ENCODE peak calls at places on chromosomes 16 and 17, in six cellular contexts. N is GM20000, C is nephron progenitor cell, I is AG10803, Q is kidney glomerular epithelial cell, S is C1 segment of cervical spinal cord. A is an unnamed sample.

GRCh38 chr17:50550661-50551432 is 3.9 kb downstream of the SPATA20 start:
- DNase-seq in N (no peak), Q (peak; percentile 48), I (peak; percentile 87), S (peak; percentile 34), C (peak; percentile 83), A (peak; percentile 83)

GRCh38 chr16:86709902-86710601 is 131.7 kb downstream of the FOXL1 start:
- DNase-seq in S (no peak), Q (no peak), I (no peak), C (no peak), N (no peak), A (no peak)

GRCh38 chr16:3982216-3982615 is 101.7 kb upstream of the CREBBP start:
- DNase-seq in C (no peak), N (no peak), S (no peak), I (no peak), Q (no peak), A (no peak)

GRCh38 chr17:64128787-64129514 is 993 bp downstream of the ERN1 start:
- DNase-seq in C (no peak), I (peak; percentile 53), N (no peak), S (no peak), Q (no peak), A (no peak)

GRCh38 chr17:73541561-73541981 is 102.7 kb downstream of the SDK2 start:
- DNase-seq in Q (no peak), N (no peak), I (no peak), S (no peak), C (no peak), A (no peak)

GRCh38 chr16:88084881-88085280 is 133.6 kb downstream of the BANP start:
- DNase-seq in Q (no peak), S (no peak), C (no peak), I (peak; percentile 74), N (peak; percentile 14), A (no peak)

GRCh38 chr16:53865492-53865863 is 161.5 kb downstream of the FTO start:
- DNase-seq in Q (peak; percentile 78), N (peak; percentile 22), S (no peak), I (peak; percentile 29), C (no peak), A (no peak)

GRCh38 chr16:27852116-27852515 is 211.4 kb downstream of the GSG1L start:
- DNase-seq in S (no peak), Q (no peak), I (no peak), N (no peak), C (no peak), A (no peak)

GRCh38 chr17:8382052-8382879 is 727 bp downstream of the RPL26 start:
- DNase-seq in Q (no peak), C (no peak), I (no peak), N (no peak), S (no peak), A (no peak)

GRCh38 chr17:20190605-20191004 is 181.4 kb downstream of the SPECC1 start:
- DNase-seq in I (no peak), C (no peak), Q (no peak), N (no peak), S (no peak), A (no peak)

GRCh38 chr16:22207715-22208360 is 1.8 kb downstream of the EEF2K start:
- DNase-seq in Q (no peak), I (no peak), N (no peak), S (no peak), C (no peak), A (no peak)

GRCh38 chr16:3819741-3820724 is 60.5 kb downstream of the CREBBP start:
- DNase-seq in C (no peak), S (no peak), N (no peak), I (peak; percentile 85), Q (peak; percentile 89), A (no peak)

GRCh38 chr17:34633351-34633750 is 54.0 kb downstream of the TMEM132E start:
- DNase-seq in S (no peak), C (no peak), N (no peak), I (no peak), Q (no peak), A (no peak)

GRCh38 chr17:11742891-11743290 is 144.6 kb downstream of the DNAH9 start:
- DNase-seq in N (no peak), Q (no peak), I (no peak), C (no peak), S (no peak), A (no peak)

GRCh38 chr16:71499775-71500364 is 10.7 kb upstream of the ZNF19 start:
- DNase-seq in C (peak; percentile 53), Q (peak; percentile 37), N (peak; percentile 73), S (peak; percentile 4), I (peak; percentile 61), A (peak; percentile 54)

GRCh38 chr17:74870512-74870911 is 2.3 kb downstream of the FDXR start:
- DNase-seq in Q (peak; percentile 17), I (peak; percentile 78), C (no peak), N (no peak), S (no peak), A (no peak)

GRCh38 chr16:81313731-81314602 is 795 bp upstream of the GAN start:
- DNase-seq in C (peak; percentile 24), S (no peak), N (no peak), I (peak; percentile 53), Q (no peak), A (no peak)

GRCh38 chr17:81740395-81740961 is 28.4 kb downstream of the SLC25A10 start:
- DNase-seq in N (no peak), S (no peak), Q (no peak), C (no peak), I (no peak), A (no peak)